ENCODE peak calls at places on chromosomes 16 and 17, in ten cellular contexts. T, V, K, Q, M, J, W, A, N and U are unnamed samples.

GRCh38 chr17:39744075-39744835 is 6.5 kb downstream of the GRB7 start:
- DNase-seq in T (no peak), V (no peak), K (no peak), Q (no peak), M (no peak), J (no peak), W (no peak), A (no peak), N (no peak), U (no peak)

GRCh38 chr17:384622-385194 is 32.1 kb upstream of the RPH3AL start:
- DNase-seq in T (no peak), V (no peak), K (no peak), Q (no peak), M (no peak), J (no peak), W (no peak), A (no peak), N (no peak), U (no peak)

GRCh38 chr17:76909971-76910760 is 42.0 kb downstream of the MGAT5B start:
- DNase-seq in T (no peak), V (no peak), K (peak; percentile 50), Q (peak; percentile 53), M (peak; percentile 46), J (no peak), W (no peak), A (peak; percentile 17), N (peak; percentile 49), U (no peak)

GRCh38 chr17:31105991-31106390 is 11.2 kb downstream of the NF1 start:
- DNase-seq in T (no peak), V (no peak), K (no peak), Q (no peak), M (no peak), J (no peak), W (no peak), A (no peak), N (no peak), U (no peak)

GRCh38 chr17:41625602-41626001 is 1.2 kb upstream of the KRT17 start:
- DNase-seq in T (no peak), V (peak; percentile 51), K (no peak), Q (no peak), M (no peak), J (no peak), W (no peak), A (no peak), N (no peak), U (no peak)

GRCh38 chr16:19696312-19696711 is 21.7 kb downstream of the KNOP1 start:
- DNase-seq in T (no peak), V (no peak), K (peak; percentile 86), Q (no peak), M (no peak), J (peak; percentile 34), W (peak; percentile 86), A (peak; percentile 97), N (no peak), U (peak; percentile 68)

GRCh38 chr17:28282596-28282995 is 36.4 kb upstream of the TMEM97 start:
- DNase-seq in T (no peak), V (no peak), K (no peak), Q (no peak), M (no peak), J (no peak), W (no peak), A (peak; percentile 93), N (no peak), U (peak; percentile 2)

GRCh38 chr16:57446530-57447141 is 549 bp downstream of the CIAPIN1 start:
- DNase-seq in T (peak; percentile 67), V (no peak), K (peak; percentile 34), Q (peak; percentile 43), M (peak; percentile 35), J (no peak), W (no peak), A (peak; percentile 16), N (peak; percentile 40), U (peak; percentile 11)

GRCh38 chr17:332558-333322 is 19.9 kb downstream of the RPH3AL start:
- DNase-seq in T (no peak), V (peak; percentile 75), K (no peak), Q (no peak), M (no peak), J (no peak), W (no peak), A (peak; percentile 67), N (no peak), U (no peak)

GRCh38 chr17:58378895-58379824 is 27.2 kb upstream of the SUPT4H1 start:
- DNase-seq in T (no peak), V (no peak), K (no peak), Q (no peak), M (no peak), J (no peak), W (no peak), A (no peak), N (no peak), U (no peak)

GRCh38 chr16:14428043-14428442 is 202.0 kb downstream of the PARN start:
- DNase-seq in T (no peak), V (no peak), K (no peak), Q (no peak), M (no peak), J (no peak), W (no peak), A (no peak), N (no peak), U (no peak)

GRCh38 chr16:70736454-70737376 is 50.9 kb upstream of the MTSS2 start:
- DNase-seq in T (no peak), V (peak; percentile 71), K (no peak), Q (no peak), M (no peak), J (no peak), W (no peak), A (peak; percentile 26), N (no peak), U (no peak)

GRCh38 chr17:77965354-77965753 is 6.9 kb downstream of the TNRC6C start:
- DNase-seq in T (no peak), V (no peak), K (no peak), Q (no peak), M (no peak), J (no peak), W (no peak), A (no peak), N (no peak), U (no peak)

GRCh38 chr16:69771651-69771967 is 9.5 kb downstream of the WWP2 start:
- DNase-seq in T (no peak), V (no peak), K (no peak), Q (no peak), M (no peak), J (no peak), W (no peak), A (no peak), N (no peak), U (no peak)

GRCh38 chr16:74123826-74124225 is 172.8 kb upstream of the PSMD7 start:
- DNase-seq in T (no peak), V (no peak), K (no peak), Q (no peak), M (no peak), J (no peak), W (no peak), A (no peak), N (no peak), U (no peak)

GRCh38 chr17:2212328-2212981 is 91.1 kb downstream of the SMG6 start:
- DNase-seq in T (no peak), V (no peak), K (no peak), Q (no peak), M (no peak), J (no peak), W (no peak), A (peak; percentile 95), N (no peak), U (no peak)

GRCh38 chr17:39208136-39208535 is 8.1 kb downstream of the RPL19 start:
- DNase-seq in T (no peak), V (peak; percentile 75), K (no peak), Q (no peak), M (no peak), J (no peak), W (no peak), A (no peak), N (no peak), U (no peak)

GRCh38 chr16:53821487-53821886 is 117.5 kb downstream of the FTO start:
- DNase-seq in T (no peak), V (no peak), K (no peak), Q (no peak), M (no peak), J (no peak), W (no peak), A (peak; percentile 49), N (no peak), U (no peak)

GRCh38 chr16:66069576-66069975 is 296.9 kb upstream of the CDH5 start:
- DNase-seq in T (no peak), V (no peak), K (no peak), Q (no peak), M (no peak), J (no peak), W (no peak), A (no peak), N (no peak), U (no peak)

GRCh38 chr17:33434841-33435240 is 141.7 kb upstream of the ASIC2 start:
- DNase-seq in T (no peak), V (no peak), K (no peak), Q (no peak), M (no peak), J (no peak), W (no peak), A (no peak), N (no peak), U (no peak)

GRCh38 chr16:23156946-23157460 is 7.8 kb upstream of the USP31 start:
- DNase-seq in T (no peak), V (no peak), K (no peak), Q (no peak), M (no peak), J (no peak), W (no peak), A (no peak), N (no peak), U (no peak)

GRCh38 chr16:3881499-3881995 is 1.0 kb upstream of the CREBBP start:
- DNase-seq in T (no peak), V (no peak), K (no peak), Q (no peak), M (no peak), J (no peak), W (no peak), A (no peak), N (no peak), U (no peak)

GRCh38 chr16:8346291-8346690 is 244.0 kb downstream of the TMEM114 start:
- DNase-seq in T (no peak), V (no peak), K (no peak), Q (no peak), M (no peak), J (no peak), W (no peak), A (no peak), N (no peak), U (no peak)

GRCh38 chr17:77959216-77959925 is 868 bp downstream of the TNRC6C start:
- DNase-seq in T (peak; percentile 35), V (peak; percentile 83), K (peak; percentile 35), Q (peak; percentile 18), M (peak; percentile 48), J (peak; percentile 9), W (no peak), A (no peak), N (no peak), U (no peak)

GRCh38 chr17:1029196-1029911 is 32.4 kb downstream of the TIMM22 start:
- DNase-seq in T (no peak), V (peak; percentile 72), K (no peak), Q (no peak), M (no peak), J (no peak), W (no peak), A (peak; percentile 62), N (no peak), U (no peak)

GRCh38 chr17:27535975-27536374 is 79.7 kb downstream of the KSR1 start:
- DNase-seq in T (no peak), V (no peak), K (no peak), Q (no peak), M (no peak), J (no peak), W (no peak), A (peak; percentile 37), N (no peak), U (no peak)